ENCODE peak calls at places on chromosomes 5 and 9, in nine cellular contexts. One of them, this sample, is unnamed.

GRCh38 chr5:123035320-123035949 is 1.1 kb downstream of the PPIC start:
- DNase-seq in hepatocyte: peak; percentile 77
- DNase-seq in OCI-LY7: no peak
- DNase-seq in GM23338: peak; percentile 84
- DNase-seq in MM.1S: peak; percentile 88
- DNase-seq in GM23248: peak; percentile 81
- DNase-seq in HCT116: peak; percentile 52
- DNase-seq in SK-N-SH: peak; percentile 35
- DNase-seq in PC-3: peak; percentile 66
- DNase-seq in this sample: peak; percentile 69

GRCh38 chr5:59133801-59134261 is 551.0 kb downstream of the RAB3C start:
- DNase-seq in GM23338: peak; percentile 18
- DNase-seq in PC-3: peak; percentile 6
- DNase-seq in hepatocyte: peak; percentile 21
- DNase-seq in SK-N-SH: no peak
- DNase-seq in OCI-LY7: no peak
- DNase-seq in HCT116: no peak
- DNase-seq in GM23248: peak; percentile 98
- DNase-seq in MM.1S: no peak
- DNase-seq in this sample: no peak

GRCh38 chr5:63346451-63346850 is 615.8 kb downstream of the HTR1A start:
- DNase-seq in GM23338: no peak
- DNase-seq in HCT116: no peak
- DNase-seq in PC-3: no peak
- DNase-seq in OCI-LY7: no peak
- DNase-seq in hepatocyte: no peak
- DNase-seq in GM23248: no peak
- DNase-seq in SK-N-SH: no peak
- DNase-seq in MM.1S: no peak
- DNase-seq in this sample: no peak

GRCh38 chr5:67291671-67292070 is 95.1 kb upstream of the CD180 start:
- DNase-seq in OCI-LY7: no peak
- DNase-seq in MM.1S: no peak
- DNase-seq in SK-N-SH: no peak
- DNase-seq in HCT116: no peak
- DNase-seq in GM23338: no peak
- DNase-seq in hepatocyte: no peak
- DNase-seq in GM23248: no peak
- DNase-seq in PC-3: no peak
- DNase-seq in this sample: no peak

GRCh38 chr9:124088476-124088837 is 76.9 kb downstream of the LHX2 start:
- DNase-seq in hepatocyte: no peak
- DNase-seq in MM.1S: no peak
- DNase-seq in GM23248: no peak
- DNase-seq in SK-N-SH: no peak
- DNase-seq in HCT116: no peak
- DNase-seq in OCI-LY7: no peak
- DNase-seq in PC-3: no peak
- DNase-seq in GM23338: no peak
- DNase-seq in this sample: no peak

GRCh38 chr9:33225319-33226152 is 14.4 kb upstream of the SPINK4 start:
- DNase-seq in MM.1S: peak; percentile 75
- DNase-seq in HCT116: peak; percentile 68
- DNase-seq in GM23248: peak; percentile 86
- DNase-seq in OCI-LY7: peak; percentile 80
- DNase-seq in PC-3: peak; percentile 85
- DNase-seq in hepatocyte: peak; percentile 81
- DNase-seq in SK-N-SH: peak; percentile 38
- DNase-seq in GM23338: peak; percentile 70
- DNase-seq in this sample: peak; percentile 55

GRCh38 chr9:131738838-131739191 is 1.1 kb downstream of the RAPGEF1 start:
- DNase-seq in GM23338: peak; percentile 80
- DNase-seq in HCT116: no peak
- DNase-seq in hepatocyte: peak; percentile 73
- DNase-seq in MM.1S: peak; percentile 74
- DNase-seq in PC-3: peak; percentile 52
- DNase-seq in OCI-LY7: peak; percentile 59
- DNase-seq in GM23248: peak; percentile 33
- DNase-seq in SK-N-SH: no peak
- DNase-seq in this sample: peak; percentile 31

GRCh38 chr5:176873541-176874172 is 25.5 kb downstream of the HK3 start:
- DNase-seq in SK-N-SH: no peak
- DNase-seq in hepatocyte: no peak
- DNase-seq in OCI-LY7: no peak
- DNase-seq in GM23338: no peak
- DNase-seq in GM23248: peak; percentile 23
- DNase-seq in HCT116: no peak
- DNase-seq in MM.1S: no peak
- DNase-seq in PC-3: no peak
- DNase-seq in this sample: no peak

GRCh38 chr9:749712-750111 is 91.8 kb upstream of the DMRT1 start:
- DNase-seq in GM23248: no peak
- DNase-seq in HCT116: no peak
- DNase-seq in OCI-LY7: peak; percentile 26
- DNase-seq in hepatocyte: no peak
- DNase-seq in MM.1S: peak; percentile 49
- DNase-seq in SK-N-SH: no peak
- DNase-seq in GM23338: no peak
- DNase-seq in PC-3: no peak
- DNase-seq in this sample: peak; percentile 16

GRCh38 chr5:55173696-55174101 is 722 bp upstream of the CDC20B start:
- DNase-seq in GM23338: peak; percentile 8
- DNase-seq in GM23248: no peak
- DNase-seq in OCI-LY7: no peak
- DNase-seq in hepatocyte: no peak
- DNase-seq in PC-3: no peak
- DNase-seq in SK-N-SH: peak; percentile 53
- DNase-seq in MM.1S: no peak
- DNase-seq in HCT116: no peak
- DNase-seq in this sample: peak; percentile 28

DNA sequence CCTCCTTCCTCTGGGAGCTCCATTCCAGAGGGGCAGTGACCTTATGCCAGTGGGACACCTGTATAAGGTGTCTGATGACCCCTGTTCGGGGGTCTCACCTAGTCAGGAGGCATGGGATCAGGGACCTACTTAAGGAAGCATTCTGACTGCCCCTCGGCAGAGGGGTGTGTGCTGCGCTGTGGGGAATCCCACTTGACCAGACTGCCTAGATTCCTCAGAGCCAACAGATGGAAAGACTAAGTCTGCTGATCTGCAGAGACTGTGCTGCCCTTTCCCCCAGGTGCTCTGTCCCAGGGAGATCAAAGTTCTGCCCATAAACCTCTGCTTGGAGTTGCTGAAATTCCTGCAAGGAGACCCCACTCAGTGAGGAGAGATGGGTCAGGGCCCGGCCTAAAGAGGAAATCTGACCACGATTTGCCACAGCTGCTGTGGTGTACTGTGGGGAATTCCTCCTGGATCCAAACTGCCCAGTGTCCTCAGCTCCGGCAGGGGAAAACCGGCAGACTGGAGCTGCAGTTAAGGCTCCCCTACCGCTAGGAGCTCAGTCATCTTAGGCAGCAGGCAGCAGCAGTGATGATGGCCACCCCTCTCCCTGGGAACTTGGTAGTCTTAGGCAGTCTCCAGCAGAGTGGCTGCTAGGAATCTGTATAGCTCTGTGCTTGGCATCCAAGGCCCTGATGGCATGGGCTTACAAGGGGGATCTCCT is 34.8 kb upstream of the FAM120A start:
- DNase-seq in GM23338: no peak
- DNase-seq in GM23248: no peak
- DNase-seq in HCT116: no peak
- DNase-seq in MM.1S: no peak
- DNase-seq in OCI-LY7: no peak
- DNase-seq in PC-3: no peak
- DNase-seq in SK-N-SH: no peak
- DNase-seq in hepatocyte: no peak
- DNase-seq in this sample: no peak
- TF ChIP-seq EZH2phosphoT487 in GM23338: no peak
- TF ChIP-seq EZH2phosphoT487 in GM23248: no peak
- TF ChIP-seq EZH2phosphoT487 in HCT116: no peak
- TF ChIP-seq EZH2phosphoT487 in MM.1S: no peak
- TF ChIP-seq EZH2phosphoT487 in OCI-LY7: no peak
- TF ChIP-seq EZH2phosphoT487 in PC-3: no peak
- TF ChIP-seq EZH2phosphoT487 in SK-N-SH: no peak
- TF ChIP-seq EZH2phosphoT487 in hepatocyte: no peak
- TF ChIP-seq EZH2phosphoT487 in this sample: no peak

DNA sequence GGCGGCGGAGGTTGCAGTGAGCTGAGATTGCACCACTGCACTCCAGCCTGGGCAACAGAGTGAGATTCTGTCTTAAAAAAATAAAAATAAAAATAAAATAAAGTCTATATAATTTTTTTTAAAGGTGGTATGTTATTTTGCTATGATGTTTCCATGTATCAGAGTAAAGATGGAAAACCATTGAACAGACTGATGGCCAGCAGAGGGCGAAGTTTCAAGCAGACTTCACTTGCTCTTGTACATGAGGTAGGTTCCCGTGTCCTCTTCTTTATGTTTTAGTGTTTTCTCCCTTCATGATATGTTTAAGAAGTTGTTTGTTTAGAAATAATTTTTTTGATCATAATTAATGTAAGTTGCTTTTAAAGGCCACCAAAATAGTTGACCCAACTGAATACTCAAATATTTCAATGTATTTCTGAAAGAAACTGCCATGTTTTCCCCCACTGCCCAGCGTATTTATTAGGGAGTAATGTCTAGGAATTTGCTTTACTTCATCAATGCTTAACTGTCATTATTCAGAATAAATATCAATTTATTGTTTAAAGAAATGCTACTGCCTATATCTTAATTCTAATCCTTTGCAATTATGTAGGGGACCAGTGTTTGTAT is 146.4 kb downstream of the HACD4 start:
- DNase-seq in GM23248: peak; percentile 66
- DNase-seq in HCT116: peak; percentile 12
- DNase-seq in hepatocyte: peak; percentile 62
- DNase-seq in GM23338: peak; percentile 81
- DNase-seq in MM.1S: peak; percentile 37
- DNase-seq in SK-N-SH: peak; percentile 17
- DNase-seq in PC-3: peak; percentile 54
- DNase-seq in OCI-LY7: peak; percentile 50
- DNase-seq in this sample: peak; percentile 59
- TF ChIP-seq EZH2phosphoT487 in GM23248: no peak
- TF ChIP-seq EZH2phosphoT487 in HCT116: no peak
- TF ChIP-seq EZH2phosphoT487 in hepatocyte: no peak
- TF ChIP-seq EZH2phosphoT487 in GM23338: no peak
- TF ChIP-seq EZH2phosphoT487 in MM.1S: no peak
- TF ChIP-seq EZH2phosphoT487 in SK-N-SH: no peak
- TF ChIP-seq EZH2phosphoT487 in PC-3: no peak
- TF ChIP-seq EZH2phosphoT487 in OCI-LY7: no peak
- TF ChIP-seq EZH2phosphoT487 in this sample: no peak

GRCh38 chr5:151098185-151098813 is 17.5 kb upstream of the TNIP1 start:
- DNase-seq in OCI-LY7: no peak
- DNase-seq in GM23338: no peak
- DNase-seq in hepatocyte: no peak
- DNase-seq in SK-N-SH: no peak
- DNase-seq in HCT116: no peak
- DNase-seq in PC-3: no peak
- DNase-seq in GM23248: no peak
- DNase-seq in MM.1S: no peak
- DNase-seq in this sample: no peak
- TF ChIP-seq EZH2phosphoT487 in OCI-LY7: no peak
- TF ChIP-seq EZH2phosphoT487 in GM23338: no peak
- TF ChIP-seq EZH2phosphoT487 in hepatocyte: no peak
- TF ChIP-seq EZH2phosphoT487 in SK-N-SH: no peak
- TF ChIP-seq EZH2phosphoT487 in HCT116: no peak
- TF ChIP-seq EZH2phosphoT487 in PC-3: no peak
- TF ChIP-seq EZH2phosphoT487 in GM23248: no peak
- TF ChIP-seq EZH2phosphoT487 in MM.1S: no peak
- TF ChIP-seq EZH2phosphoT487 in this sample: no peak

GRCh38 chr9:106419737-106420136 is 443.2 kb upstream of the ZNF462 start:
- DNase-seq in OCI-LY7: no peak
- DNase-seq in PC-3: no peak
- DNase-seq in MM.1S: no peak
- DNase-seq in GM23248: no peak
- DNase-seq in HCT116: no peak
- DNase-seq in GM23338: no peak
- DNase-seq in SK-N-SH: no peak
- DNase-seq in hepatocyte: peak; percentile 17
- DNase-seq in this sample: no peak
- TF ChIP-seq EZH2phosphoT487 in OCI-LY7: no peak
- TF ChIP-seq EZH2phosphoT487 in PC-3: no peak
- TF ChIP-seq EZH2phosphoT487 in MM.1S: no peak
- TF ChIP-seq EZH2phosphoT487 in GM23248: no peak
- TF ChIP-seq EZH2phosphoT487 in HCT116: no peak
- TF ChIP-seq EZH2phosphoT487 in GM23338: no peak
- TF ChIP-seq EZH2phosphoT487 in SK-N-SH: no peak
- TF ChIP-seq EZH2phosphoT487 in hepatocyte: no peak
- TF ChIP-seq EZH2phosphoT487 in this sample: no peak

DNA sequence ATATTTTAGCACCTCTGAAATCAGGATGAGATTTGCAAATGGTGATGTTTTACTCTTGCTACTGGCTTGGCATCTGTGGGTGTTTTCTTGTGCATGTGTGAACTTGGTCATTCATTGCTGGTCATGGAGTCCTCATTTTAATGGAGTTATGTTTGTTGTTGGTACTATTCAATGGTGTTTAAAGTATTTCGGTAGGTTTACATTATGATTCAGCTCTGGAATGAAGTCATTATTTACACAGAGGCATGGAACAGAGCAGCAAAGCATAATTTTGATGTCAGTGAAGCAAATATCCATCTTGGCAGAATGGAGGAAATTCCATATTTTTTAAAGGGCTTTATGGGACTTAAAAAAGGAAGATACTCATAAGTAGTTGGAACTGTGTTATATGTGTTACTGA is 147.5 kb downstream of the ACTBL2 start:
- DNase-seq in HCT116: no peak
- DNase-seq in SK-N-SH: no peak
- DNase-seq in OCI-LY7: no peak
- DNase-seq in MM.1S: no peak
- DNase-seq in GM23248: peak; percentile 55
- DNase-seq in hepatocyte: no peak
- DNase-seq in GM23338: no peak
- DNase-seq in PC-3: peak; percentile 78
- DNase-seq in this sample: no peak
- TF ChIP-seq EZH2phosphoT487 in HCT116: no peak
- TF ChIP-seq EZH2phosphoT487 in SK-N-SH: no peak
- TF ChIP-seq EZH2phosphoT487 in OCI-LY7: no peak
- TF ChIP-seq EZH2phosphoT487 in MM.1S: no peak
- TF ChIP-seq EZH2phosphoT487 in GM23248: no peak
- TF ChIP-seq EZH2phosphoT487 in hepatocyte: no peak
- TF ChIP-seq EZH2phosphoT487 in GM23338: no peak
- TF ChIP-seq EZH2phosphoT487 in PC-3: no peak
- TF ChIP-seq EZH2phosphoT487 in this sample: no peak

GRCh38 chr5:10434392-10434791 is 7.3 kb upstream of the ROPN1L start:
- DNase-seq in PC-3: no peak
- DNase-seq in GM23248: no peak
- DNase-seq in HCT116: no peak
- DNase-seq in OCI-LY7: no peak
- DNase-seq in SK-N-SH: no peak
- DNase-seq in hepatocyte: no peak
- DNase-seq in MM.1S: no peak
- DNase-seq in GM23338: no peak
- DNase-seq in this sample: no peak
- TF ChIP-seq EZH2phosphoT487 in PC-3: no peak
- TF ChIP-seq EZH2phosphoT487 in GM23248: no peak
- TF ChIP-seq EZH2phosphoT487 in HCT116: no peak
- TF ChIP-seq EZH2phosphoT487 in OCI-LY7: no peak
- TF ChIP-seq EZH2phosphoT487 in SK-N-SH: no peak
- TF ChIP-seq EZH2phosphoT487 in hepatocyte: no peak
- TF ChIP-seq EZH2phosphoT487 in MM.1S: no peak
- TF ChIP-seq EZH2phosphoT487 in GM23338: no peak
- TF ChIP-seq EZH2phosphoT487 in this sample: no peak

GRCh38 chr9:99176527-99177013 is 45.2 kb downstream of the ALG2 start:
- DNase-seq in OCI-LY7: no peak
- DNase-seq in SK-N-SH: peak; percentile 13
- DNase-seq in GM23338: no peak
- DNase-seq in hepatocyte: peak; percentile 50
- DNase-seq in PC-3: no peak
- DNase-seq in MM.1S: no peak
- DNase-seq in GM23248: no peak
- DNase-seq in HCT116: no peak
- DNase-seq in this sample: no peak
- TF ChIP-seq EZH2phosphoT487 in OCI-LY7: no peak
- TF ChIP-seq EZH2phosphoT487 in SK-N-SH: no peak
- TF ChIP-seq EZH2phosphoT487 in GM23338: no peak
- TF ChIP-seq EZH2phosphoT487 in hepatocyte: no peak
- TF ChIP-seq EZH2phosphoT487 in PC-3: no peak
- TF ChIP-seq EZH2phosphoT487 in MM.1S: no peak
- TF ChIP-seq EZH2phosphoT487 in GM23248: no peak
- TF ChIP-seq EZH2phosphoT487 in HCT116: no peak
- TF ChIP-seq EZH2phosphoT487 in this sample: no peak

This sample was measured in neural progenitor cell.